ENCODE peak calls at places on chromosomes 16 and 17, in eight cellular contexts. Z is iPS DF 6.9, W is Calu3, L is CD14-positive monocyte, U is T-helper 17 cell, D is SJSA1, H is H1, P is nucleus accumbens. S is an unnamed sample.

GRCh38 chr17:75872434-75873351 is 5.7 kb downstream of the TRIM47 start:
- DNase-seq in Z (no peak), W (peak; percentile 81), L (no peak), U (peak; percentile 57), D (peak; percentile 77), H (no peak), P (no peak), S (no peak)

GRCh38 chr17:40633871-40634270 is 13.7 kb downstream of the SMARCE1 start:
- DNase-seq in Z (no peak), W (no peak), L (no peak), U (no peak), D (no peak), H (no peak), P (no peak), S (no peak)

GRCh38 chr16:11370084-11370931 is 25.0 kb downstream of the RMI2 start:
- DNase-seq in Z (no peak), W (no peak), L (peak; percentile 91), U (no peak), D (no peak), H (no peak), P (no peak), S (no peak)

GRCh38 chr17:4607773-4608187 is 23.5 kb downstream of the SMTNL2 start:
- DNase-seq in Z (no peak), W (no peak), L (peak; percentile 70), U (no peak), D (no peak), H (no peak), P (no peak), S (no peak)

GRCh38 chr16:86018487-86018886 is 119.5 kb downstream of the IRF8 start:
- DNase-seq in Z (no peak), W (no peak), L (peak; percentile 89), U (no peak), D (no peak), H (no peak), P (no peak), S (no peak)

GRCh38 chr17:36812762-36813161 is 124.5 kb upstream of the LHX1 start:
- DNase-seq in Z (no peak), W (no peak), L (no peak), U (no peak), D (no peak), H (no peak), P (no peak), S (no peak)

GRCh38 chr17:879546-879945 is 97.4 kb downstream of the MRM3 start:
- DNase-seq in Z (peak; percentile 93), W (peak; percentile 68), L (no peak), U (peak; percentile 59), D (no peak), H (peak; percentile 93), P (no peak), S (no peak)

GRCh38 chr17:81884968-81885367 is 6.4 kb downstream of the ALYREF start:
- DNase-seq in Z (no peak), W (no peak), L (no peak), U (no peak), D (no peak), H (no peak), P (no peak), S (no peak)

GRCh38 chr17:82154881-82155331 is 56.9 kb upstream of the FASN start:
- DNase-seq in Z (no peak), W (no peak), L (no peak), U (no peak), D (no peak), H (no peak), P (no peak), S (no peak)

GRCh38 chr16:526181-527014 is 1.1 kb upstream of the CAPN15 start:
- DNase-seq in Z (no peak), W (no peak), L (no peak), U (no peak), D (no peak), H (no peak), P (no peak), S (no peak)

GRCh38 chr17:14061666-14062560 is 7.4 kb upstream of the COX10 start:
- DNase-seq in Z (no peak), W (no peak), L (no peak), U (no peak), D (peak; percentile 69), H (no peak), P (no peak), S (no peak)

GRCh38 chr16:29821663-29822115 is 1.4 kb downstream of the MVP start:
- DNase-seq in Z (no peak), W (peak; percentile 61), L (no peak), U (no peak), D (peak; percentile 71), H (no peak), P (no peak), S (no peak)

GRCh38 chr17:57685499-57686132 is 59.5 kb downstream of the CCDC182 start:
- DNase-seq in Z (no peak), W (no peak), L (no peak), U (no peak), D (no peak), H (no peak), P (no peak), S (no peak)

GRCh38 chr16:29745853-29746345 is at the start of gene C16orf54:
- DNase-seq in Z (no peak), W (no peak), L (peak; percentile 99), U (peak; percentile 89), D (no peak), H (no peak), P (no peak), S (no peak)

GRCh38 chr17:47925677-47925987 is 15.7 kb upstream of the PNPO start:
- DNase-seq in Z (no peak), W (no peak), L (no peak), U (no peak), D (no peak), H (no peak), P (no peak), S (no peak)

GRCh38 chr17:35245196-35245486 is 2.3 kb downstream of the SLFN5 start:
- DNase-seq in Z (no peak), W (peak; percentile 56), L (no peak), U (no peak), D (peak; percentile 68), H (no peak), P (no peak), S (peak; percentile 16)

GRCh38 chr16:27951752-27952151 is 111.8 kb downstream of the GSG1L start:
- DNase-seq in Z (no peak), W (no peak), L (no peak), U (no peak), D (no peak), H (no peak), P (no peak), S (no peak)

GRCh38 chr16:46843898-46844642 is 13.1 kb upstream of the C16orf87 start:
- DNase-seq in Z (no peak), W (no peak), L (peak; percentile 61), U (no peak), D (no peak), H (no peak), P (no peak), S (no peak)